ENCODE peak calls at places on chromosome 16, in four cellular contexts. H is neuronal stem cell, V is H1, E is trophoblast cell. X is an unnamed sample.

GRCh38 chr16:53600076-53600475 is 97.1 kb upstream of the AKTIP start:
- DNase-seq in H (no peak), V (no peak), E (no peak), X (peak; percentile 47)

GRCh38 chr16:79307214-79307613 is 293.3 kb downstream of the MAF start:
- DNase-seq in H (no peak), V (no peak), E (peak; percentile 33), X (no peak)

GRCh38 chr16:53692146-53692545 is 11.5 kb downstream of the RPGRIP1L start:
- DNase-seq in H (no peak), V (no peak), E (peak; percentile 53), X (peak; percentile 38)

GRCh38 chr16:53872248-53873221 is 168.6 kb downstream of the FTO start:
- DNase-seq in H (no peak), V (no peak), E (peak; percentile 27), X (peak; percentile 66)

GRCh38 chr16:89360760-89361435 is 129.5 kb downstream of the ANKRD11 start:
- DNase-seq in H (no peak), V (no peak), E (no peak), X (no peak)

GRCh38 chr16:56262148-56262878 is 71.0 kb downstream of the GNAO1 start:
- DNase-seq in H (no peak), V (no peak), E (peak; percentile 12), X (no peak)

GRCh38 chr16:3999479-3999868 is 116.8 kb downstream of the ADCY9 start:
- DNase-seq in H (no peak), V (no peak), E (peak; percentile 68), X (peak; percentile 61)

GRCh38 chr16:71622088-71622487 is 3.9 kb upstream of the MARVELD3 start:
- DNase-seq in H (no peak), V (no peak), E (no peak), X (no peak)

GRCh38 chr16:67260426-67261063 is 11.8 kb downstream of the SLC9A5 start:
- DNase-seq in H (no peak), V (no peak), E (peak; percentile 65), X (peak; percentile 70)

GRCh38 chr16:89841275-89841674 is 13.0 kb downstream of the SPIRE2 start:
- DNase-seq in H (no peak), V (no peak), E (no peak), X (no peak)

GRCh38 chr16:67641779-67642708 is 2.9 kb upstream of the CARMIL2 start:
- DNase-seq in H (no peak), V (no peak), E (no peak), X (no peak)

GRCh38 chr16:57751539-57752202 is 16.1 kb downstream of the KATNB1 start:
- DNase-seq in H (no peak), V (no peak), E (no peak), X (no peak)

GRCh38 chr16:7318661-7319060 is 14.0 kb upstream of the RBFOX1 start:
- DNase-seq in H (no peak), V (no peak), E (no peak), X (no peak)

GRCh38 chr16:75247249-75247648 is 4.2 kb downstream of the BCAR1 start:
- DNase-seq in H (no peak), V (no peak), E (no peak), X (peak; percentile 44)

GRCh38 chr16:48810803-48811453 is 200.9 kb upstream of the N4BP1 start:
- DNase-seq in H (no peak), V (no peak), E (no peak), X (no peak)

GRCh38 chr16:75319513-75320401 is 68.3 kb upstream of the BCAR1 start:
- DNase-seq in H (no peak), V (no peak), E (no peak), X (peak; percentile 94)

GRCh38 chr16:23257682-23258081 is 44.4 kb upstream of the SCNN1B start:
- DNase-seq in H (no peak), V (no peak), E (peak; percentile 95), X (no peak)

GRCh38 chr16:8589293-8590160 is 784 bp downstream of the TMEM114 start:
- DNase-seq in H (no peak), V (no peak), E (no peak), X (no peak)

GRCh38 chr16:85608887-85609286 is 4.2 kb upstream of the GSE1 start:
- DNase-seq in H (no peak), V (no peak), E (no peak), X (no peak)

GRCh38 chr16:7394936-7395335 is 62.3 kb downstream of the RBFOX1 start:
- DNase-seq in H (no peak), V (no peak), E (no peak), X (no peak)

GRCh38 chr16:72878301-72879269 is 169.3 kb downstream of the ZFHX3 start:
- DNase-seq in H (no peak), V (no peak), E (peak; percentile 98), X (peak; percentile 93)

GRCh38 chr16:70553645-70554044 is 30.0 kb downstream of the SF3B3 start:
- DNase-seq in H (no peak), V (no peak), E (no peak), X (peak; percentile 96)

GRCh38 chr16:72198641-72199250 is 26.8 kb upstream of the PMFBP1 start:
- DNase-seq in H (no peak), V (no peak), E (no peak), X (no peak)

GRCh38 chr16:427295-427694 is 1.8 kb downstream of the RAB11FIP3 start:
- DNase-seq in H (no peak), V (no peak), E (no peak), X (no peak)

GRCh38 chr16:9489823-9490467 is 398.5 kb downstream of the HAPSTR1 start:
- DNase-seq in H (no peak), V (no peak), E (no peak), X (no peak)

GRCh38 chr16:57187508-57187854 is 1.4 kb downstream of the RSPRY1 start:
- DNase-seq in H (no peak), V (no peak), E (no peak), X (no peak)

GRCh38 chr16:73433493-73434307 is 385.8 kb upstream of the ZFHX3 start:
- DNase-seq in H (no peak), V (no peak), E (no peak), X (no peak)

GRCh38 chr16:80323808-80324195 is 217.0 kb upstream of the DYNLRB2 start:
- DNase-seq in H (no peak), V (no peak), E (no peak), X (no peak)
- H2BK12ac ChIP-seq in H (no peak overlapping the region), V (peak overlapping the region; percentile 52), E (no peak overlapping the region), X (no peak overlapping the region)

DNA sequence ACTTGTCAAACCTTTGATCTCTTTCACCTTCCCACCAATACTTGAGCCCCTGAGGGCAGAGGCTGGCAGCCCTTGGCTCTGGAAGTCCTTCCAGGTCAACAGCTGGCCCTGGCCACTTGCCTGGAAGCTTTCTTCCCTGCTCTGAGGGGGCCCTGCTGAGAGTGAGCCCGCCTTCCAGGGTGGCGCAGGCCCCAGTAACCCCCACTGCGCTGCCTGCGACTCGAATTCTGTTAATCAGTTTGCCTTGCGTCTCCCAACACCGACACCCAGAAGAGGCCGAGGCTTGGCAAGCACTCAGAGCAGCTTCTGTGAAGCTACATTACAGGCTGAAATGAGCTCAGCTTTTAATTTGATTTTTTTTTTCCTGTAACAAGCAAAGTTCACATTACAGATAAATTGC is 65.7 kb upstream of the HSBP1 start:
- DNase-seq in H (no peak), V (no peak), E (no peak), X (no peak)
- H3K27ac ChIP-seq in H (no peak overlapping the region), V (no peak overlapping the region), E (no peak overlapping the region), X (no peak overlapping the region)

GRCh38 chr16:30937692-30938091 is 11.2 kb upstream of the ORAI3 start:
- DNase-seq in H (no peak), V (no peak), E (no peak), X (no peak)

GRCh38 chr16:30946671-30947532 is 2.0 kb upstream of the ORAI3 start:
- DNase-seq in H (no peak), V (no peak), E (no peak), X (no peak)

GRCh38 chr16:30944352-30944751 is 4.5 kb upstream of the ORAI3 start:
- DNase-seq in H (no peak), V (no peak), E (no peak), X (no peak)

GRCh38 chr16:30942421-30942796 is 6.5 kb upstream of the ORAI3 start:
- DNase-seq in H (no peak), V (no peak), E (no peak), X (no peak)

DNA sequence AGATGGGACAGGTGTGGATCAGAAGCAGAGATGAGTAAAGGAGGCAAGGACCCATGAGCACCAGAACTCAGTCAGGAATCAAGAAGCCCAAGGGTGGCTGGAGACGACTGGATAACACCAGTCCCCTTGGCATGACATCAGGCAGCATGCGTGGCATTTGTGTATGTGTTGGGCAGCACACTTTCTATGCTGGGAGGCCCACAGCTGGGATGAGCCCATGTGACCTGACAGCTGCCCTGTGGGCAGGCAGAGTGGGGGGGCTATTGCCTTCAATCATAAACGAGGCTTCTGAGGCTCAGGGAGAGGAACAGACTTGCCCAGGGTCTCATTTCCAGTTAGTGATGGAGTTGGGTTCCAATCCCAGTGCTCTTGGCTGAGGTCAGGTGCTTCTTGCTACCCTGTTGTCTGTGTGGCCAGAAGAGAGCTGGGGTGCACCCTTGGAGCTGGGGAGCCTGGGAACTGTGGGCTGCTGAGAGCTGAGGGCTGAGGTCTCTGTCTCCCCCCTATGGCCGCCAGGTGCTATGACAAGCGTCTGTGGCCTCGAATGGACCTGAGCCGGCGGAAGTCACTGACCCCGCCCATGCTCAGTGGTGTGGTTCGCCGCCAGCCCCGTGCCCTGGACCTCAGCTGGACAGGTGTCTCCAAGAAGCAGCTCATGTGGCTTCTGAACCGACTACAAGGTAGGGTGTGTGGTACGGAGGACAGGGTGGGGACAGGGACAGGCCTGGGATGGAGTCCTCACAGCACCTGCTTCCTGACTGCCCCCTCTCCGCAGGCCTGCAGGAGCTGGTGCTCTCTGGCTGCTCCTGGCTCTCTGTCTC is 7.1 kb upstream of the ORAI3 start:
- DNase-seq in H (peak; percentile 56), V (no peak), E (peak; percentile 74), X (peak; percentile 79)
- H3K4me3 ChIP-seq in H (no peak overlapping the region), V (no peak overlapping the region), E (no peak overlapping the region), X (no peak overlapping the region)

DNA sequence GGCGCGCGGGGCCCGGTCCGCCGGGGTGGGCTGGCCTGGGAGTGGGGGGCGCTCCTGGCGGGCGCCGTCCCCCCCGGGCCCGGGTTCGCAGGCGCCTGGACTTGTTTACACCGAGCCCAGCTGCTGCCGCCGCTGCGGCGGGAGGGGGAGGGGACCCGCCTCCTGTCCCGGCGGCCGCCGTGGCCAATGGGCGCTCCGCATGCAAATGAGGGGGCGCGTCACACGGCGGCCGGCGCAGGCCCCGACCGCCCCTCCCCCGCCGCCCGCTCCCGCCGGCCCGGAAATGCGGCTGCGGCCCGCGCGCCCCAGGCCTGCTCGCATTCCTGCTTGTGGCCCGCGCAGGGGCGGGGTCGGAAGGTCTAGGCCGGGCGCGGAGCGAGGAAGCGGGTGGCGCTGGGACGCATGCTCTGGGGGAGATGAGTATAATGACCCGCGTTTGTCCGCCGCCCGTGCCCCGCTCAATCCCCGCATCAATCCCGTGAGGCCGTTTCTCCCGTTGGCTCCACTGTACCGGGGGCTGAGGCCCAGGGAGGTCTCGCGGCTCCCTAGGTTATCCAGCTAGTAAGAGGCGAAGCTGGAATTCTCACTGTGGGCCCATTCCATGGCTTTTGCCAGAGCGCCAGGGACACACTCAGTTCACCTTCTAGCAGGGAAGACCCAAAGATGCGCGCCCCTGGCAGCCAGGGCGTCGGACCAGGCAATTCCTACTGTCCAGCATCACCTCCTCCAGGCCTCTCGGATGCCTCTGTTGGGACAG is at the start of gene YPEL3:
- DNase-seq in H (peak; percentile 85), V (peak; percentile 78), E (peak; percentile 92), X (peak; percentile 87)
- H2BK12ac ChIP-seq in H (peak within 1 kb of the TSS; percentile 88), V (peak within 1 kb of the TSS; percentile 88), E (peak within 1 kb of the TSS; percentile 73), X (peak within 1 kb of the TSS; percentile 46)